ENCODE peak calls at places on chromosomes 5 and 9, in five cellular contexts. B is A549, O is GM12878, J is K562, G is WTC11. P is an unnamed sample.

GRCh38 chr5:167049043-167049663 is 1242.3 kb upstream of the WWC1 start:
- DNase-seq in B (peak), O (no peak), J (peak), G (peak), P (peak)

GRCh38 chr5:131356619-131357018 is 92.8 kb downstream of the CDC42SE2 start:
- DNase-seq in B (no peak), O (no peak), J (no peak), G (no peak), P (no peak)

GRCh38 chr5:80255425-80255751 is 460 bp downstream of the SERINC5 start:
- DNase-seq in B (peak), O (no peak), J (peak), G (peak), P (no peak)

GRCh38 chr9:14103115-14103514 is 210.8 kb downstream of the NFIB start:
- DNase-seq in B (no peak), O (no peak), J (no peak), G (no peak), P (no peak)

GRCh38 chr9:129609486-129610192 is 11.3 kb downstream of the C9orf50 start:
- DNase-seq in B (peak), O (no peak), J (no peak), G (no peak), P (no peak)

GRCh38 chr5:53730938-53731337 is 170.5 kb downstream of the NDUFS4 start:
- DNase-seq in B (no peak), O (no peak), J (no peak), G (no peak), P (no peak)

GRCh38 chr9:124410321-124410913 is 4.8 kb downstream of the PSMB7 start:
- DNase-seq in B (no peak), O (no peak), J (no peak), G (no peak), P (no peak)

GRCh38 chr9:112640311-112640710 is 77.6 kb downstream of the INIP start:
- DNase-seq in B (no peak), O (no peak), J (no peak), G (no peak), P (no peak)

GRCh38 chr5:119343766-119344165 is 12.1 kb upstream of the TNFAIP8 start:
- DNase-seq in B (no peak), O (peak), J (no peak), G (no peak), P (no peak)

GRCh38 chr9:131094622-131095021 is 1.7 kb upstream of the AIF1L start:
- DNase-seq in B (no peak), O (no peak), J (no peak), G (no peak), P (no peak)

GRCh38 chr5:25006734-25007133 is 362.0 kb upstream of the CDH10 start:
- DNase-seq in B (no peak), O (no peak), J (no peak), G (no peak), P (no peak)

GRCh38 chr5:119176785-119177184 is 105.9 kb downstream of the DMXL1 start:
- DNase-seq in B (no peak), O (no peak), J (no peak), G (no peak), P (no peak)

GRCh38 chr9:104890433-104890770 is 37.6 kb downstream of the ABCA1 start:
- DNase-seq in B (no peak), O (no peak), J (no peak), G (no peak), P (peak)

GRCh38 chr5:134092875-134093274 is 21.6 kb upstream of the TCF7 start:
- DNase-seq in B (no peak), O (no peak), J (no peak), G (no peak), P (no peak)

GRCh38 chr5:81233080-81233634 is at the start of gene CKMT2:
- DNase-seq in B (no peak), O (no peak), J (no peak), G (peak), P (peak)

GRCh38 chr9:27198175-27198574 is 89.2 kb downstream of the TEK start:
- DNase-seq in B (no peak), O (no peak), J (no peak), G (peak), P (no peak)

GRCh38 chr9:12351293-12351852 is 341.8 kb upstream of the TYRP1 start:
- DNase-seq in B (no peak), O (no peak), J (no peak), G (no peak), P (no peak)
- TF ChIP-seq ESRRA in B (no peak), O (no peak), J (no peak), G (no peak), P (no peak)

DNA sequence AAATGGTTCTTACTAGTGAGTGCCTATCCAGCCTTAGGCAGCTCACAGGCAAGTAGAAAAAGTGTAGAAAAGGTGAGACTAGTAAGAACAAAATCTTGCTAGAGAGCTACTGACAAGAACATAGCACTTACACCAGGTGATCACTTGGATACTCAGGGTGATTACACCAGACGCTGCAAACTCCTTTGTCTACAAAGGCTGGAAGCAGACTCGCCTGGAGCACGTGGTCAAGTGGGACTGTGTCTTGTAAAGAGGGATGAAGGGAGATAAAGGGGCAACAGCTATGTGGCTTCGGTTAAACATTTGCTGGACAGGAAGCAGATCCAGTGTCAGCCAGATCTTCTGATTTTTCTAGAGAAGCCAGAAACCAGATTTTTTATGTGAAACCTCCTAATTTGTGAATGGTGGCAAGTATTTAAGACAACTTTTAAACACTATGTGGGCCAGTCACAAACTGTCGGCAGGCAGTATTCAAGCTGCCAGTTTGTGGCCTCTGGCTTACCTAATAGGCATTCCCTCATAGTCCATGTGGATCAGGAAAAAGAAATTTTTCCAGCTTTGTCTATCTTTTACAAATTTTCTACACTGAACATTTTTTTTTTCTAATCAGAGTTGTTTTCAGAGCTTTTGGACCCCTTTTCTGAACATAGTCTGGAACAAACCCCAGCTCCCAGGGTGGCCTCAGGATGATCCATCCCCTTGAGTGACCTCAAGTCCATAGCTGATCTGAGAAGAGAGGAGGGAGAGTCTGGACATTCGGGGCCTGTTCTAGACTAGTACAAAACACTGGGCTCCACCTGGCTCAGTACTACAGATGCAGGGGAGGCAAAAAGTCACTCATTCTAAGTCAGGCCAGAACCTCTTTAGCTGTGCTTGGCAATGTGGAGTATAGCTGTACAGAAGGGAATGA is 262.9 kb downstream of the ARRDC3 start:
- DNase-seq in B (no peak), O (no peak), J (no peak), G (no peak), P (no peak)
- TF ChIP-seq ESRRA in B (no peak), O (no peak), J (no peak), G (no peak), P (no peak)

GRCh38 chr5:158261669-158262367 is 402.9 kb upstream of the CLINT1 start:
- DNase-seq in B (no peak), O (no peak), J (no peak), G (no peak), P (no peak)
- TF ChIP-seq ESRRA in B (no peak), O (no peak), J (no peak), G (no peak), P (no peak)

DNA sequence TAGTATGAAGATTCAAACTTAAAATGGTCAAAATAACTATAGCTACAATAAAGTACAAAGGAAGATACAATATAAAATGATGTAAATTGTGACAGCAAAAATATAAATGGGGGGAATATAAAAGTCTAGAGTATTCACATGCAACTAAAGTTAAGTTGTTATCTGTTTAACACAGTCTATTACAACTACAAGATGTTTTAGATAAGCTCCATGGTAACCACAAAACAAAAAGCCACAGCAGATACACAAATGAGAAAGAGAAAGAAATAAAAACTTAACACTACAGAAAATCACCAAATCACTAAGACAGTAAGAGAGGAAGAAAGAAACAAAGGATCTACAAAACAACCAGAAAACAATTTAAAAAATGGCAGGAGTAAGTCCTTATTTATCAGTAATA is 17.0 kb upstream of the SH3TC2 start:
- DNase-seq in B (no peak), O (no peak), J (no peak), G (no peak), P (no peak)
- TF ChIP-seq ESRRA in B (no peak), O (no peak), J (peak), G (no peak), P (no peak)

DNA sequence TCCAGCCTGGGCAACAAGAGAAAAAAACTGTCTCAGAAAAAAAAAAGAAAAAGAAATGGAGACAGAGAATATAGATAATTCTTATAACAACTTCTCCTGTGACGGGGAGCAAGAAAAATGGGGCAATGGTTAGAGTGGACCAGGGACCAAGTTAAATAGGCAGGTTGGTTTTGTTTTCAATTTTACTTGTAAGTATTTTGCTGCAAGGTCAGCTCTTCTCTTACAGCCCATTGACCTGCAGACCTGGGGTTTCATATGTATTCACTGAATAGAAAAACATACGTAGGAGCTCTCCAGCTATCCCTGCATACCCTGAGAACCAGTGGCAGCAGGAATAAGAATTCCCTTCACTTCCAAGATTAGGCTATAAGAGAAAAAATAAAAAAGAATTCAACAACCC is 29.2 kb upstream of the IL13 start:
- DNase-seq in B (no peak), O (no peak), J (no peak), G (no peak), P (no peak)
- TF ChIP-seq ESRRA in B (no peak), O (no peak), J (no peak), G (no peak), P (no peak)

GRCh38 chr5:124662261-124662781 is 84.1 kb downstream of the ZNF608 start:
- DNase-seq in B (peak), O (no peak), J (peak), G (no peak), P (no peak)
- TF ChIP-seq ESRRA in B (no peak), O (no peak), J (no peak), G (no peak), P (no peak)

GRCh38 chr9:109451311-109452025 is 46.6 kb downstream of the PTPN3 start:
- DNase-seq in B (no peak), O (no peak), J (no peak), G (peak), P (peak)

GRCh38 chr9:109454041-109454440 is 44.1 kb downstream of the PTPN3 start:
- DNase-seq in B (no peak), O (no peak), J (no peak), G (no peak), P (no peak)

GRCh38 chr9:109453210-109453842 is 44.8 kb downstream of the PTPN3 start:
- DNase-seq in B (peak), O (no peak), J (no peak), G (no peak), P (no peak)

GRCh38 chr9:109454601-109455155 is 43.4 kb downstream of the PTPN3 start:
- DNase-seq in B (no peak), O (no peak), J (no peak), G (no peak), P (no peak)

DNA sequence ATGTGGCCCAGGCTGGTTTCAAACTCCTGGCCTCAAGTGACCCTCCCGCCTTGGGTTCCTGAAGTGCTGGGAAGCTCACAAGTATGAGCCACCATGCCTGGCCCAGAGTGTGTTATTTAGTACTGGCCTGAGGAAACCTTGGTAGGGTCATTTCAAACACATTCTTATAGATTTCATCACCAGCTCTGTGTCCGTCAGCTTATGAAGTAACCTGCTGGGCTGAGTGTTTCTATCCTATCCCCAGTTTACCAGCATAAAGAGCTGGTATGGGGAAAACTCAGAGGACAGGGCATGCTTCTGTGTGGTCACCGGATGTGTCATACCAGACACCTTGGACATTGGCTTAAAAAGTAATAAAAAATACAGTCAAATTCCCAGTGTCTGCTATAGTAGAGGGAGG is 45.3 kb downstream of the PTPN3 start:
- DNase-seq in B (peak), O (no peak), J (no peak), G (no peak), P (no peak)
- TF ChIP-seq ESRRA in B (no peak), O (no peak), J (no peak), G (no peak), P (no peak)

GRCh38 chr5:138903113-138903789 is 28.1 kb upstream of the LRRTM2 start:
- DNase-seq in B (no peak), O (no peak), J (no peak), G (no peak), P (no peak)

GRCh38 chr5:138898336-138898735 is 23.2 kb upstream of the LRRTM2 start:
- DNase-seq in B (no peak), O (no peak), J (no peak), G (no peak), P (no peak)

GRCh38 chr5:138898742-138899141 is 23.6 kb upstream of the LRRTM2 start:
- DNase-seq in B (no peak), O (no peak), J (no peak), G (no peak), P (no peak)

GRCh38 chr5:138900281-138900965 is 25.3 kb upstream of the LRRTM2 start:
- DNase-seq in B (no peak), O (no peak), J (no peak), G (no peak), P (no peak)

DNA sequence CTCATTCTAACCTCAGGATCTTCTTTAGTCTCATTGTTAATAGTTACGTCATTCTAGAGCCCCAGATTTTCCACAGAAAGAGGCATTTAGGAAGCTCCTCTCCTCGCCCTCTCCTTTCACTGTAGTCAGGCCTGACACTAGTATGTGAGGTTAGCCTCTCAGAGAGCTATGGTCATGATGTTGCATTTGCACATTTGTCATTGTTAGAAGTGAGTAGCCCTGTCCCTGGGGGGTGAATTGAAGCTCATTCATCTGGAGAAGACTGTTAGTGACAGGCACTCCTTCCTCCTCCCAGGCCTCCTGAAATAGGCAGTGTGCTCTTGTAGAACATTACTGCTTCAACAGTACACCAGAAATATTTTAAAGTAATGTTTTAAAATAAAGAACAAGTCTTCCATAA is 26.6 kb upstream of the LRRTM2 start:
- DNase-seq in B (no peak), O (no peak), J (no peak), G (no peak), P (no peak)
- TF ChIP-seq ESRRA in B (no peak), O (no peak), J (no peak), G (no peak), P (no peak)

DNA sequence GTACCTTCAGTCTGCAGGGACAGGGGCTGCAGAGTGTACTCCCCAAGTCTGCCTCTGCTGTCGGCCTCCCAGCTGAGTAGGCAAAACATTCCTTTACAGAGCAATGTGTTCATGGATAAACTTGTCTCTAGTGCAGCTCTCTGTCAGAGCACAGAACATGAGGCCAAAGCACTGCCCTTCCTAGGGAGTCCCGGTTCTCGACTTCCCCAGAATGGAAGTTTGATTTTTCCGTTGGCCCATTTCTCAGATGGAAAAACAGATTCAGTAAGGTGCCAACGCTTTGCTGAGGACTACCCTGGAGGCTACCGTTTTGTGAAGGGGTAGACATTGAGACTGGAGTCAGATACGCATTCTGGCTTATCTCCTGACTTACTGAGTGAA is 422 bp upstream of the TRIM32 start:
- DNase-seq in B (no peak), O (no peak), J (no peak), G (peak), P (peak)
- TF ChIP-seq ESRRA in B (no peak), O (no peak), J (no peak), G (no peak), P (no peak)